ENCODE peak calls at places on chromosomes 1 and 21, in six cellular contexts. One of them, this sample, is unnamed.

GRCh38 chr1:46457178-46457577 is 32.5 kb upstream of the DMBX1 start:
- DNase-seq in CD8-positive, alpha-beta memory T cell: no peak
- DNase-seq in tibial nerve: no peak
- DNase-seq in small intestine: no peak
- DNase-seq in left ventricle myocardium inferior: no peak
- DNase-seq in dorsolateral prefrontal cortex: no peak
- DNase-seq in this sample: no peak

GRCh38 chr1:33886452-33886851 is 22.6 kb downstream of the HMGB4 start:
- DNase-seq in CD8-positive, alpha-beta memory T cell: no peak
- DNase-seq in tibial nerve: no peak
- DNase-seq in small intestine: no peak
- DNase-seq in left ventricle myocardium inferior: no peak
- DNase-seq in dorsolateral prefrontal cortex: no peak
- DNase-seq in this sample: no peak

GRCh38 chr1:31717341-31717740 is 13.5 kb upstream of the COL16A1 start:
- DNase-seq in CD8-positive, alpha-beta memory T cell: no peak
- DNase-seq in tibial nerve: no peak
- DNase-seq in small intestine: no peak
- DNase-seq in left ventricle myocardium inferior: no peak
- DNase-seq in dorsolateral prefrontal cortex: no peak
- DNase-seq in this sample: no peak

GRCh38 chr1:3685906-3686305 is 33.6 kb downstream of the TP73 start:
- DNase-seq in CD8-positive, alpha-beta memory T cell: no peak
- DNase-seq in tibial nerve: no peak
- DNase-seq in small intestine: no peak
- DNase-seq in left ventricle myocardium inferior: no peak
- DNase-seq in dorsolateral prefrontal cortex: no peak
- DNase-seq in this sample: no peak

GRCh38 chr1:113677250-113678158 is 81.8 kb downstream of the PHTF1 start:
- DNase-seq in CD8-positive, alpha-beta memory T cell: peak
- DNase-seq in tibial nerve: peak
- DNase-seq in small intestine: peak
- DNase-seq in left ventricle myocardium inferior: no peak
- DNase-seq in dorsolateral prefrontal cortex: no peak
- DNase-seq in this sample: peak

GRCh38 chr1:2481885-2482284 is 5.8 kb downstream of the PLCH2 start:
- DNase-seq in CD8-positive, alpha-beta memory T cell: no peak
- DNase-seq in tibial nerve: no peak
- DNase-seq in small intestine: peak
- DNase-seq in left ventricle myocardium inferior: no peak
- DNase-seq in dorsolateral prefrontal cortex: no peak
- DNase-seq in this sample: no peak

GRCh38 chr1:53066941-53067738 is 5.1 kb downstream of the PODN start:
- DNase-seq in CD8-positive, alpha-beta memory T cell: no peak
- DNase-seq in tibial nerve: no peak
- DNase-seq in small intestine: no peak
- DNase-seq in left ventricle myocardium inferior: peak
- DNase-seq in dorsolateral prefrontal cortex: no peak
- DNase-seq in this sample: no peak

GRCh38 chr1:61085191-61086086 is 3.1 kb downstream of the NFIA start:
- DNase-seq in CD8-positive, alpha-beta memory T cell: no peak
- DNase-seq in tibial nerve: no peak
- DNase-seq in small intestine: no peak
- DNase-seq in left ventricle myocardium inferior: no peak
- DNase-seq in dorsolateral prefrontal cortex: no peak
- DNase-seq in this sample: no peak

GRCh38 chr1:221234821-221235220 is 355.6 kb downstream of the HLX start:
- DNase-seq in CD8-positive, alpha-beta memory T cell: no peak
- DNase-seq in tibial nerve: no peak
- DNase-seq in small intestine: no peak
- DNase-seq in left ventricle myocardium inferior: no peak
- DNase-seq in dorsolateral prefrontal cortex: no peak
- DNase-seq in this sample: no peak

GRCh38 chr1:23563003-23563402 is 3.7 kb upstream of the ID3 start:
- DNase-seq in CD8-positive, alpha-beta memory T cell: no peak
- DNase-seq in tibial nerve: no peak
- DNase-seq in small intestine: no peak
- DNase-seq in left ventricle myocardium inferior: no peak
- DNase-seq in dorsolateral prefrontal cortex: no peak
- DNase-seq in this sample: no peak

GRCh38 chr1:228210076-228210651 is 2.3 kb downstream of the OBSCN start:
- DNase-seq in CD8-positive, alpha-beta memory T cell: no peak
- DNase-seq in tibial nerve: no peak
- DNase-seq in small intestine: no peak
- DNase-seq in left ventricle myocardium inferior: peak
- DNase-seq in dorsolateral prefrontal cortex: no peak
- DNase-seq in this sample: no peak

GRCh38 chr1:207128336-207128921 is 24.4 kb downstream of the C4BPA start:
- DNase-seq in CD8-positive, alpha-beta memory T cell: no peak
- DNase-seq in tibial nerve: no peak
- DNase-seq in small intestine: no peak
- DNase-seq in left ventricle myocardium inferior: no peak
- DNase-seq in dorsolateral prefrontal cortex: no peak
- DNase-seq in this sample: no peak

GRCh38 chr1:102191723-102192122 is 195.0 kb upstream of the OLFM3 start:
- DNase-seq in CD8-positive, alpha-beta memory T cell: no peak
- DNase-seq in tibial nerve: no peak
- DNase-seq in small intestine: peak
- DNase-seq in left ventricle myocardium inferior: no peak
- DNase-seq in dorsolateral prefrontal cortex: no peak
- DNase-seq in this sample: no peak

GRCh38 chr1:33903210-33903589 is 39.3 kb downstream of the HMGB4 start:
- DNase-seq in CD8-positive, alpha-beta memory T cell: no peak
- DNase-seq in tibial nerve: no peak
- DNase-seq in small intestine: no peak
- DNase-seq in left ventricle myocardium inferior: no peak
- DNase-seq in dorsolateral prefrontal cortex: no peak
- DNase-seq in this sample: no peak

GRCh38 chr21:39053126-39053525 is 130.1 kb downstream of the PSMG1 start:
- DNase-seq in CD8-positive, alpha-beta memory T cell: no peak
- DNase-seq in tibial nerve: no peak
- DNase-seq in small intestine: no peak
- DNase-seq in left ventricle myocardium inferior: no peak
- DNase-seq in dorsolateral prefrontal cortex: no peak
- DNase-seq in this sample: no peak

GRCh38 chr21:39048574-39048973 is 134.7 kb downstream of the PSMG1 start:
- DNase-seq in CD8-positive, alpha-beta memory T cell: no peak
- DNase-seq in tibial nerve: no peak
- DNase-seq in small intestine: no peak
- DNase-seq in left ventricle myocardium inferior: no peak
- DNase-seq in dorsolateral prefrontal cortex: no peak
- DNase-seq in this sample: no peak

GRCh38 chr21:39052718-39053117 is 130.5 kb downstream of the PSMG1 start:
- DNase-seq in CD8-positive, alpha-beta memory T cell: no peak
- DNase-seq in tibial nerve: no peak
- DNase-seq in small intestine: no peak
- DNase-seq in left ventricle myocardium inferior: no peak
- DNase-seq in dorsolateral prefrontal cortex: no peak
- DNase-seq in this sample: no peak

GRCh38 chr21:39051561-39051949 is 131.7 kb downstream of the PSMG1 start:
- DNase-seq in CD8-positive, alpha-beta memory T cell: no peak
- DNase-seq in tibial nerve: no peak
- DNase-seq in small intestine: no peak
- DNase-seq in left ventricle myocardium inferior: no peak
- DNase-seq in dorsolateral prefrontal cortex: no peak
- DNase-seq in this sample: no peak

GRCh38 chr21:39050839-39051560 is 132.3 kb downstream of the PSMG1 start:
- DNase-seq in CD8-positive, alpha-beta memory T cell: no peak
- DNase-seq in tibial nerve: no peak
- DNase-seq in small intestine: no peak
- DNase-seq in left ventricle myocardium inferior: no peak
- DNase-seq in dorsolateral prefrontal cortex: no peak
- DNase-seq in this sample: no peak
- H3K27ac ChIP-seq in CD8-positive, alpha-beta memory T cell: no peak
- H3K27ac ChIP-seq in tibial nerve: no peak
- H3K27ac ChIP-seq in small intestine: peak
- H3K27ac ChIP-seq in left ventricle myocardium inferior: peak
- H3K27ac ChIP-seq in dorsolateral prefrontal cortex: no peak
- H3K27ac ChIP-seq in this sample: no peak

GRCh38 chr1:51653127-51653526 is 36.2 kb downstream of the OSBPL9 start:
- DNase-seq in CD8-positive, alpha-beta memory T cell: no peak
- DNase-seq in tibial nerve: no peak
- DNase-seq in small intestine: no peak
- DNase-seq in left ventricle myocardium inferior: no peak
- DNase-seq in dorsolateral prefrontal cortex: no peak
- DNase-seq in this sample: no peak
- H3K27ac ChIP-seq in CD8-positive, alpha-beta memory T cell: no peak
- H3K27ac ChIP-seq in tibial nerve: peak
- H3K27ac ChIP-seq in small intestine: no peak
- H3K27ac ChIP-seq in left ventricle myocardium inferior: peak
- H3K27ac ChIP-seq in dorsolateral prefrontal cortex: no peak
- H3K27ac ChIP-seq in this sample: no peak

DNA sequence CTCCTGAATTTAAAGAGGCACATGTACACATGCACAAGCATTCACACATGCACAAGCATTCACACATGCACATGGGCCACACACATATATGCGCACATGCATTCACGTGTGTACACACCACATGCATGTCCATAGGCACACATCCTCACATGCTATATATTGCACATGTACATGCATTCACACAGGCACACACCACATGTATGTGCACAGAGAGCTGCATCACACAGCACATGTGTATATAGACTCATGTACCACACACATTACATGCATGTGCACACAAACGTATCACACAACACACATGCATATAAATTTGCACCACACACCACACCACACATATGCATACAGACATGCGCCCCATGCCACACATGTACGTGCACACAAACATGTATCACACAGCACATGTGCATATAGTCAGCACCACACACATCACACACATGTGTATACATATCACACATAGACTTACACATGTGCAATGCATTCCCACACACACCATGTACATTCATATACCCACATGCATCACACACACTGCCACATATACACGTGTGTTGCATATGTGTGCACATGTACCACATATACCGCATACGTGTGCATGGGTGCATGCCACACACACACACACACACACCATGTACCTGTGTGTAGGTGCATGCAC is 54.6 kb upstream of the COL18A1 start:
- DNase-seq in CD8-positive, alpha-beta memory T cell: no peak
- DNase-seq in tibial nerve: no peak
- DNase-seq in small intestine: no peak
- DNase-seq in left ventricle myocardium inferior: no peak
- DNase-seq in dorsolateral prefrontal cortex: no peak
- DNase-seq in this sample: no peak
- H3K27ac ChIP-seq in CD8-positive, alpha-beta memory T cell: no peak
- H3K27ac ChIP-seq in tibial nerve: peak
- H3K27ac ChIP-seq in small intestine: no peak
- H3K27ac ChIP-seq in left ventricle myocardium inferior: peak
- H3K27ac ChIP-seq in dorsolateral prefrontal cortex: no peak
- H3K27ac ChIP-seq in this sample: no peak

DNA sequence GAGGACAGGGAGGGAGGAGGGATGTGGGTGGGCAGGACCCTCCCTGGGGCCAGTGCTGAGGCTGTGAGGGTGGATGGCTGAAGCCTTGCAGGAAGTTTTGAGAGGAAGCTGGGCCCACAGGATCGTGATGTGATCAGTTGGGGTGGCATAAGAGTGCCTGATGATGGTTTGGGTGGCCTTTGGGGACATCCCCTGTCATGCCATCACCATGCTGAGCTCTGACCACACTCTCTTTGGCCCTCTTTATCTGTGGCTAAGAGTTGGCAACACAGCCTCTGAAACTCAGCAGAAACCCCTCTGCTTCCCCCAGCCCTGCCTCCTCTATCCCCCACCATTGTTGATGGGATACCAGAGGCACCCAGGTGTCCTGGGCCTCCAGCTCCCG is 19.8 kb downstream of the MIIP start:
- DNase-seq in CD8-positive, alpha-beta memory T cell: no peak
- DNase-seq in tibial nerve: no peak
- DNase-seq in small intestine: no peak
- DNase-seq in left ventricle myocardium inferior: no peak
- DNase-seq in dorsolateral prefrontal cortex: no peak
- DNase-seq in this sample: no peak
- H3K27ac ChIP-seq in CD8-positive, alpha-beta memory T cell: no peak
- H3K27ac ChIP-seq in tibial nerve: no peak
- H3K27ac ChIP-seq in small intestine: no peak
- H3K27ac ChIP-seq in left ventricle myocardium inferior: no peak
- H3K27ac ChIP-seq in dorsolateral prefrontal cortex: no peak
- H3K27ac ChIP-seq in this sample: no peak

DNA sequence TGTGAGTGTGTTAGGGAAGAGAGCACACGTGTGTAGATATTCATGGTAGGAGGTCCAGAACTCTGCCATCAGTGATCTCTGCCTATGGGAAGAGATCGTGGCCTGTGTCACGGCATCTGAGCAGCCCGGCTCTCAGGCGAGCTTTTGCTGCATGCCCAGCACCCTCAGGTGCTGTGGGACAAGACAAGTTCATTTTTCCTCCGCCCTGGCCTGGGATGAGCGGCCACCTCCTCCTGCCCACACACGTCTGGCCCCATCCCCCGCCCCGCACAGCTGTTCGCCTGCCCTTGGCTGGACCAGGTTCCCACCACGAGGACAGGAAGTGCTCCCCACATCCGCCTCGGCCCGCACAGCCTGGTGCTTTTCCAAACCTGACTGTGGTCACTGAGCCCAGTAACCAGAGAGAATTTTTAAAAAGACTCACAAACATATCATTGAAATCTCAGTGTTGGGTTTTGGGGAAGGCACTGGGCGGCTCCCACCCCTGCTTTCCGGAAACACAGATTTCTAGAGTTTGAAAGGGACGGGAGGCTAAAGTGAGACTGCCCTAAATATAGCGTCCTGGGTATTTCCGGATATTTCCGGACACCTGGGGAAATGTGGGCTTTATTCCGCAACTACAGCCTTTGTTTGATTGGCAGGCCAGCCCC is 18.0 kb downstream of the BMP8A start:
- DNase-seq in CD8-positive, alpha-beta memory T cell: no peak
- DNase-seq in tibial nerve: no peak
- DNase-seq in small intestine: no peak
- DNase-seq in left ventricle myocardium inferior: peak
- DNase-seq in dorsolateral prefrontal cortex: no peak
- DNase-seq in this sample: no peak
- H3K27ac ChIP-seq in CD8-positive, alpha-beta memory T cell: no peak
- H3K27ac ChIP-seq in tibial nerve: no peak
- H3K27ac ChIP-seq in small intestine: peak
- H3K27ac ChIP-seq in left ventricle myocardium inferior: no peak
- H3K27ac ChIP-seq in dorsolateral prefrontal cortex: no peak
- H3K27ac ChIP-seq in this sample: no peak

DNA sequence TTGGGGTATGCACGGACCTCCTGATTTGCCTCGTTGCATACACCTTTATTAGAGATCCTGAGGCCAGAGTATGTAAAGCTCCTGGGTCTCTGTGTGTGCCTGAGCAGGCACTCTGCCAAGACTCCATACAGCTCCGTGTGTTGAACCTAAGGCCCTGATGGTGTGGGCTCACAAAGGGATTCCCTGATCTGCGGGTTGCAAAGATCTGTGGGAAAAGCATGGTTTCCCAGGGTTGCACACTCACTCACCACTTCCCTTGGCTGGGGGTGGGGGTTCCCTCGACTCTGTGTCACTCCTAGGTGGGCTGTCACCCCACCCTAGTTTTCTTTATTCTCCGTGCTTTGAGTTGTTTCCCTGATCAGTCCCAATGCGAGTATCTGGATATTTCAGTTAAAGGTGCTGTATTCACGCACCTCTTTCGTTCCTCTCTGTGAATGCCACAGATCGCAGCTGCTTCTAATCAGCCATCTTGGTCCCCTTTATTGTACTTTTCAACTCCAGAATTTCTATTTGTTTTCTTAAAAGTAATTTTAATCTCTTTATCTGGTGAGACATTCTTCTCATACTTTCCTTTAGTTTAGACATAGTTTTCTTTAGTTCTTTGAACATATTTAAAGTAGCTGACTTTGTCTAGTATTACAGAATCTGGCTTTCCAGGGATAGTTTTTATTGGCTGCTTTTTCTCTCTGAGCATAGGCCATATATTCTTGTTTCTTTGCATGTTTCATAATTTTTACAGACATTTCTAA is 39.0 kb upstream of the F3 start:
- DNase-seq in CD8-positive, alpha-beta memory T cell: no peak
- DNase-seq in tibial nerve: no peak
- DNase-seq in small intestine: no peak
- DNase-seq in left ventricle myocardium inferior: no peak
- DNase-seq in dorsolateral prefrontal cortex: no peak
- DNase-seq in this sample: no peak
- H3K27ac ChIP-seq in CD8-positive, alpha-beta memory T cell: no peak
- H3K27ac ChIP-seq in tibial nerve: no peak
- H3K27ac ChIP-seq in small intestine: no peak
- H3K27ac ChIP-seq in left ventricle myocardium inferior: no peak
- H3K27ac ChIP-seq in dorsolateral prefrontal cortex: no peak
- H3K27ac ChIP-seq in this sample: no peak

This sample was measured in naive thymus-derived CD4-positive, alpha-beta T cell.